ENCODE peak calls at places on chromosome 13, in five cellular contexts. One of them, this sample, is unnamed.

GRCh38 chr13:78468546-78469060 is 134.7 kb downstream of the POU4F1 start:
- DNase-seq in HS-27A: no peak
- DNase-seq in kidney epithelial cell: no peak
- DNase-seq in RWPE1: no peak
- DNase-seq in kidney tubule cell: no peak
- DNase-seq in this sample: no peak

GRCh38 chr13:91136806-91137205 is 210.7 kb upstream of the MIR17HG start:
- DNase-seq in HS-27A: no peak
- DNase-seq in kidney epithelial cell: no peak
- DNase-seq in RWPE1: no peak
- DNase-seq in kidney tubule cell: no peak
- DNase-seq in this sample: no peak

GRCh38 chr13:49351871-49352270 is 92.0 kb downstream of the CAB39L start:
- DNase-seq in HS-27A: no peak
- DNase-seq in kidney epithelial cell: no peak
- DNase-seq in RWPE1: no peak
- DNase-seq in kidney tubule cell: peak
- DNase-seq in this sample: no peak

GRCh38 chr13:90968510-90968909 is 379.0 kb upstream of the MIR17HG start:
- DNase-seq in HS-27A: no peak
- DNase-seq in kidney epithelial cell: no peak
- DNase-seq in RWPE1: peak
- DNase-seq in kidney tubule cell: peak
- DNase-seq in this sample: no peak

GRCh38 chr13:47087841-47088240 is 191.0 kb upstream of the HTR2A start:
- DNase-seq in HS-27A: peak
- DNase-seq in kidney epithelial cell: peak
- DNase-seq in RWPE1: no peak
- DNase-seq in kidney tubule cell: peak
- DNase-seq in this sample: no peak

GRCh38 chr13:33169273-33169980 is 116.1 kb downstream of the STARD13 start:
- DNase-seq in HS-27A: peak
- DNase-seq in kidney epithelial cell: peak
- DNase-seq in RWPE1: peak
- DNase-seq in kidney tubule cell: peak
- DNase-seq in this sample: no peak

GRCh38 chr13:105346141-105346766 is 1189.2 kb downstream of the EFNB2 start:
- DNase-seq in HS-27A: no peak
- DNase-seq in kidney epithelial cell: peak
- DNase-seq in RWPE1: peak
- DNase-seq in kidney tubule cell: peak
- DNase-seq in this sample: no peak

GRCh38 chr13:43316997-43317396 is 293.6 kb downstream of the DNAJC15 start:
- DNase-seq in HS-27A: no peak
- DNase-seq in kidney epithelial cell: no peak
- DNase-seq in RWPE1: no peak
- DNase-seq in kidney tubule cell: peak
- DNase-seq in this sample: no peak

GRCh38 chr13:40517486-40518311 is 148.7 kb downstream of the FOXO1 start:
- DNase-seq in HS-27A: no peak
- DNase-seq in kidney epithelial cell: no peak
- DNase-seq in RWPE1: no peak
- DNase-seq in kidney tubule cell: no peak
- DNase-seq in this sample: no peak

GRCh38 chr13:113535381-113535781 is 44.9 kb upstream of the DCUN1D2 start:
- DNase-seq in HS-27A: no peak
- DNase-seq in kidney epithelial cell: no peak
- DNase-seq in RWPE1: no peak
- DNase-seq in kidney tubule cell: no peak
- DNase-seq in this sample: no peak

GRCh38 chr13:42569576-42570344 is 4.2 kb upstream of the TNFSF11 start:
- DNase-seq in HS-27A: no peak
- DNase-seq in kidney epithelial cell: no peak
- DNase-seq in RWPE1: no peak
- DNase-seq in kidney tubule cell: no peak
- DNase-seq in this sample: no peak

GRCh38 chr13:26646603-26647002 is 89.1 kb downstream of the WASF3 start:
- DNase-seq in HS-27A: no peak
- DNase-seq in kidney epithelial cell: no peak
- DNase-seq in RWPE1: no peak
- DNase-seq in kidney tubule cell: no peak
- DNase-seq in this sample: no peak

GRCh38 chr13:35332134-35332533 is 144.4 kb downstream of the MAB21L1 start:
- DNase-seq in HS-27A: no peak
- DNase-seq in kidney epithelial cell: no peak
- DNase-seq in RWPE1: no peak
- DNase-seq in kidney tubule cell: no peak
- DNase-seq in this sample: no peak